ENCODE peak calls at places on chromosomes 6 and 20, in seven cellular contexts. O is GM23248; H is CD8-positive, alpha-beta memory T cell; E is mammary epithelial cell; P is transverse colon; F is AG04450; W is psoas muscle. Z is an unnamed sample.

GRCh38 chr20:62361799-62362589 is 5.1 kb downstream of the LAMA5 start:
- DNase-seq in E (no peak), H (no peak), F (no peak), O (no peak), P (no peak), W (peak; percentile 50), Z (no peak)

GRCh38 chr6:6006428-6007310 is at the start of gene NRN1:
- DNase-seq in O (peak; percentile 91), E (peak; percentile 61), F (no peak), H (no peak), P (no peak), W (no peak), Z (peak; percentile 52)

GRCh38 chr20:48201881-48202280 is 416.6 kb upstream of the SULF2 start:
- DNase-seq in H (no peak), W (peak; percentile 12), P (no peak), E (no peak), O (no peak), F (no peak), Z (no peak)

GRCh38 chr6:157831424-157832249 is 8.6 kb downstream of the SNX9 start:
- DNase-seq in P (no peak), F (no peak), E (no peak), W (no peak), O (no peak), H (no peak), Z (no peak)

GRCh38 chr6:45163952-45164766 is 164.0 kb upstream of the RUNX2 start:
- DNase-seq in F (no peak), W (no peak), O (peak; percentile 6), P (no peak), E (peak; percentile 89), H (no peak), Z (no peak)

GRCh38 chr20:50491168-50491567 is 19.0 kb upstream of the PTPN1 start:
- DNase-seq in W (no peak), F (no peak), H (no peak), P (no peak), O (no peak), E (no peak), Z (no peak)

GRCh38 chr6:150377211-150377781 is 8.5 kb downstream of the IYD start:
- DNase-seq in E (no peak), P (no peak), O (peak; percentile 42), F (no peak), W (no peak), H (no peak), Z (peak; percentile 15)

GRCh38 chr6:18350728-18351127 is 36.4 kb upstream of the RNF144B start:
- DNase-seq in W (no peak), F (no peak), P (no peak), E (peak; percentile 31), O (no peak), H (no peak), Z (no peak)

GRCh38 chr20:59920944-59921343 is 12.5 kb downstream of the SYCP2 start:
- DNase-seq in O (no peak), E (no peak), F (no peak), P (no peak), W (no peak), H (no peak), Z (no peak)

GRCh38 chr6:57284056-57284455 is 33.4 kb upstream of the PRIM2 start:
- DNase-seq in O (no peak), E (no peak), H (no peak), F (peak; percentile 24), W (no peak), P (no peak), Z (no peak)

GRCh38 chr6:53441761-53442160 is 93.0 kb upstream of the ELOVL5 start:
- DNase-seq in O (peak; percentile 83), E (no peak), W (no peak), P (no peak), H (no peak), F (no peak), Z (no peak)

GRCh38 chr6:125950293-125950692 is 6.3 kb upstream of the HINT3 start:
- DNase-seq in F (no peak), H (no peak), O (peak; percentile 86), W (no peak), E (peak; percentile 82), P (no peak), Z (peak; percentile 63)

GRCh38 chr6:121436966-121437756 is 1.7 kb downstream of the GJA1 start:
- DNase-seq in O (peak; percentile 73), F (peak; percentile 11), P (peak; percentile 14), H (no peak), E (peak; percentile 39), W (peak; percentile 72), Z (peak; percentile 63)

GRCh38 chr6:133358598-133358997 is 117.4 kb downstream of the EYA4 start:
- DNase-seq in F (no peak), O (no peak), H (no peak), P (no peak), W (no peak), E (no peak), Z (no peak)

GRCh38 chr20:36162272-36162966 is 7.9 kb downstream of the EPB41L1 start:
- DNase-seq in H (no peak), W (no peak), F (no peak), P (no peak), O (peak; percentile 41), E (no peak), Z (no peak)

GRCh38 chr20:44805991-44806729 is 4.2 kb downstream of the RIMS4 start:
- DNase-seq in P (no peak), O (peak; percentile 42), F (no peak), W (peak; percentile 83), E (no peak), H (no peak), Z (peak; percentile 70)

GRCh38 chr6:96156425-96156824 is 140.7 kb downstream of the FUT9 start:
- DNase-seq in F (no peak), E (no peak), O (no peak), H (no peak), P (no peak), W (no peak), Z (no peak)

GRCh38 chr6:96152114-96152708 is 136.4 kb downstream of the FUT9 start:
- DNase-seq in O (no peak), E (no peak), P (no peak), H (no peak), F (no peak), W (no peak), Z (no peak)

GRCh38 chr6:96153775-96154174 is 138.0 kb downstream of the FUT9 start:
- DNase-seq in F (no peak), W (no peak), E (no peak), H (no peak), O (no peak), P (no peak), Z (no peak)

GRCh38 chr6:96151707-96152106 is 135.9 kb downstream of the FUT9 start:
- DNase-seq in O (no peak), P (no peak), W (no peak), F (no peak), E (no peak), H (no peak), Z (no peak)

DNA sequence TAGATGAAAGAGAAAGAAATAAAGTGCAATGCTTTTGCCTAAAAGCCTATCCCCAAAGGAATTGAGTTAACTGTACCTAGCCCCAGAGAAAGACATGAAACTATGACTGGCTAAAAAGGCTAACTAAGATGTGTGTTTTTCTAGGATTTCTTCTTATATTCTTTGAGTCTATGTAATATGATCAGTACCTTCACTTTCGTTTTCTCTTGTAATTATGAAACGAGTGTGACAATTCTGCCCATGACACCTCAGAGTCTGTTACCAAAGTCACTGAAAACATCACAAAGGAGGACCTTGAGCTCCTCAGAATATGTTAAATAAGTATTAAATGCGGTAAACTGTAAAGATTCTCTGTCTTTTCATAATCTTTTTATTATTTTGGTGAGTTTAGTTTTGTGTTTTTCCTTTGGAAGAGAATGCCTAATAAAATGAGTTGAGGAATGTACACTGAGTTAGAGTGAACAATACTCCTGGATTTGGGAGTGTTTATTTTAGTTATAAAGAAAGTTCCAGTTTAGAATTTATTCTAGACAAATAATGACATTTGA is 141.3 kb downstream of the FUT9 start:
- DNase-seq in O (no peak), P (no peak), H (no peak), F (no peak), W (no peak), E (no peak), Z (no peak)
- H3K4me3 ChIP-seq in O (no peak overlapping the region), P (no peak overlapping the region), H (no peak overlapping the region), F (no peak overlapping the region), W (no peak overlapping the region), E (peak overlapping the region; percentile 30), Z (peak overlapping the region; percentile 29)

DNA sequence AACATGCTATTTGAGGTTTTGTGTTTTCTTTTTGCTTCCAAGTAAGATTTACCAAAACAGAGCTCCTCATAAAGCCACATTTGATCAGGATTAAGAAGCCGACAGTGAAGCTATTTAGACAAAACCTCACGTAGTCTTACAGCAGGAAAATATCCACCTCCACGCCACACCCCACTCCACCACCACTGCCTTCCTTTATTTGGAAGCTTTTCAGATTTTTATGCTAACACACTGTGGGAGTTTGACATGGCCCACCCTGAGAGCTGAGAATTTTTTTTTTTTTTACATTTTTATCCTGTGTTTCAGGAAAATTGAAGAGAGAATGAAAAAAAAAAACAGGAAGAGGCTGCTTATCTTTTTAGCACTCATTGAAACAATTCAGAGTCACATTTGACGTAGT is 104.8 kb upstream of the MC3R start:
- DNase-seq in H (no peak), P (no peak), O (no peak), F (no peak), E (no peak), W (no peak), Z (no peak)
- H3K9me3 ChIP-seq in H (no peaks in the 10 kb centered on the region), P (peaks cover 15% of the 10 kb centered on the region), O (no peaks in the 10 kb centered on the region), F (peaks cover 6% of the 10 kb centered on the region), E (no peaks in the 10 kb centered on the region), W (peaks cover 15% of the 10 kb centered on the region), Z (peaks cover 13% of the 10 kb centered on the region)

GRCh38 chr20:49483018-49483705 is 694 bp upstream of the KCNB1 start:
- DNase-seq in W (no peak), E (no peak), P (no peak), H (no peak), O (no peak), F (no peak), Z (peak; percentile 40)

GRCh38 chr20:49482173-49482572 is 295 bp downstream of the KCNB1 start:
- DNase-seq in W (no peak), F (no peak), O (no peak), H (no peak), E (no peak), P (no peak), Z (no peak)

GRCh38 chr20:49484180-49485140 is 2.0 kb upstream of the KCNB1 start:
- DNase-seq in F (peak; percentile 32), W (peak; percentile 91), O (peak; percentile 90), E (peak; percentile 73), H (peak; percentile 30), P (peak; percentile 76), Z (peak; percentile 90)

GRCh38 chr20:49482621-49483017 is at the start of gene KCNB1:
- DNase-seq in W (peak; percentile 83), F (no peak), E (peak; percentile 6), P (peak; percentile 61), O (peak; percentile 72), H (peak; percentile 12), Z (peak; percentile 69)

DNA sequence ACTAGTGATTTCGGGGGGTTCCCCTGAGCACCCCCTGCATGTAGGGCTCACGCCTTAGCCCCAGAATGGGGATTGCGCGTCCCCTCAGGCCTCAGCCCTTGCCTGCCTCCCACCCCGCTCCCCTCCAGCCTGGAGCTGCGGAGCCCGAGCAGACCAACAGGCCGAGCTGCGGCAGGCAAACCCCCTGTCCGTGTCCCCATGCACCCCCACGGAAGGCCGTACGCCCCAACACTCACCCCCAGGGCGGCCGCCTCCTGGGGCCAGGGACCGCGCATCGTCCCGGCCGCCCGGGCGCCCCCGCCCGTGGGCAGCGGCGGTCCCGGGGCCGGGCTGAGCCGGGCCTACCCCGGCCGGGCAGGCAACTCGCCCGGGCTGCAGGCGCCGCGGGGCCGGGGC is 1.2 kb upstream of the KCNB1 start:
- DNase-seq in E (no peak), P (no peak), W (no peak), H (no peak), F (no peak), O (no peak), Z (no peak)
- H3K27me3 ChIP-seq in E (peaks cover 4% of the 10 kb centered on the region), P (peaks cover 64% of the 10 kb centered on the region), W (peaks cover 3% of the 10 kb centered on the region), H (peaks cover 16% of the 10 kb centered on the region), F (peaks cover 46% of the 10 kb centered on the region), O (peaks cover 51% of the 10 kb centered on the region), Z (no peaks in the 10 kb centered on the region)

GRCh38 chr6:27669798-27670301 is 196.9 kb upstream of the ZNF184 start:
- DNase-seq in H (no peak), E (no peak), F (no peak), W (no peak), O (no peak), P (no peak), Z (peak; percentile 35)
- H3K4me3 ChIP-seq in H (no peak overlapping the region), E (peak overlapping the region; percentile 38), F (no peak overlapping the region), W (no peak overlapping the region), O (peak overlapping the region; percentile 68), P (no peak overlapping the region), Z (peak overlapping the region; percentile 51)